ENCODE peak calls at places on chromosome 19, in four cellular contexts. F is left ventricle myocardium inferior; X is RWPE2; Y is naive thymus-derived CD4-positive, alpha-beta T cell. K is an unnamed sample.

GRCh38 chr19:51710163-51710562 is 13.6 kb downstream of the HAS1 start:
- DNase-seq in Y (no peak), X (no peak), F (no peak), K (no peak)

GRCh38 chr19:16876904-16877361 is 11.9 kb upstream of the F2RL3 start:
- DNase-seq in X (no peak), F (no peak), Y (no peak), K (no peak)

GRCh38 chr19:38429055-38429810 is 3.2 kb upstream of the RASGRP4 start:
- DNase-seq in X (no peak), F (no peak), Y (no peak), K (no peak)

GRCh38 chr19:47755065-47755761 is 9.9 kb downstream of the NOP53 start:
- DNase-seq in X (no peak), Y (no peak), F (no peak), K (peak; percentile 55)

GRCh38 chr19:46841458-46842083 is 9.1 kb downstream of the AP2S1 start:
- DNase-seq in Y (no peak), X (peak; percentile 79), F (peak; percentile 77), K (peak; percentile 69)

GRCh38 chr19:48878219-48879024 is 6.2 kb downstream of the PPP1R15A start:
- DNase-seq in Y (no peak), F (no peak), X (no peak), K (no peak)

GRCh38 chr19:53511933-53512374 is 26.0 kb upstream of the ZNF331 start:
- DNase-seq in F (peak; percentile 40), X (no peak), Y (peak; percentile 35), K (peak; percentile 38)

GRCh38 chr19:9171393-9171991 is 7.3 kb upstream of the OR7D2 start:
- DNase-seq in F (no peak), Y (no peak), X (no peak), K (no peak)

GRCh38 chr19:14954071-14954655 is 12.9 kb downstream of the OR7C2 start:
- DNase-seq in X (peak; percentile 64), F (no peak), Y (no peak), K (no peak)

GRCh38 chr19:28843771-28844492 is 369.0 kb downstream of the UQCRFS1 start:
- DNase-seq in X (no peak), F (no peak), Y (no peak), K (no peak)

GRCh38 chr19:13748169-13748884 is 16.0 kb upstream of the MRI1 start:
- DNase-seq in Y (no peak), X (no peak), F (no peak), K (no peak)

GRCh38 chr19:14135985-14136508 is 342 bp downstream of the ASF1B start:
- DNase-seq in F (no peak), X (no peak), Y (no peak), K (no peak)

GRCh38 chr19:49812452-49812996 is 568 bp downstream of the FUZ start:
- DNase-seq in X (no peak), Y (no peak), F (no peak), K (no peak)

GRCh38 chr19:19459707-19460251 is 54.3 kb downstream of the GATAD2A start:
- DNase-seq in Y (peak; percentile 66), X (no peak), F (peak; percentile 46), K (no peak)

GRCh38 chr19:28213476-28214082 is 999.4 kb downstream of the UQCRFS1 start:
- DNase-seq in X (no peak), Y (no peak), F (no peak), K (no peak)

GRCh38 chr19:41586064-41586463 is 10.1 kb downstream of the CEACAM21 start:
- DNase-seq in X (no peak), F (no peak), Y (no peak), K (no peak)

GRCh38 chr19:40740747-40741146 is 9.5 kb downstream of the ACTMAP start:
- DNase-seq in Y (no peak), F (peak; percentile 52), X (no peak), K (no peak)

GRCh38 chr19:21023901-21024300 is 3.4 kb downstream of the ZNF430 start:
- DNase-seq in Y (no peak), X (no peak), F (no peak), K (no peak)

GRCh38 chr19:28705008-28705407 is 507.9 kb downstream of the UQCRFS1 start:
- DNase-seq in F (no peak), Y (no peak), X (no peak), K (no peak)

GRCh38 chr19:56076413-56076998 is 44.6 kb downstream of the ZNF787 start:
- DNase-seq in X (no peak), F (no peak), Y (peak; percentile 19), K (peak; percentile 38)

GRCh38 chr19:42455621-42456081 is 12.9 kb upstream of the CXCL17 start:
- DNase-seq in F (no peak), X (peak; percentile 76), Y (no peak), K (no peak)

GRCh38 chr19:37160153-37160552 is 12.3 kb downstream of the ZNF585A start:
- DNase-seq in X (no peak), F (no peak), Y (no peak), K (no peak)
- H3K27ac ChIP-seq in X (no peak overlapping the region), F (no peak overlapping the region), Y (no peak overlapping the region), K (no peak overlapping the region)

DNA sequence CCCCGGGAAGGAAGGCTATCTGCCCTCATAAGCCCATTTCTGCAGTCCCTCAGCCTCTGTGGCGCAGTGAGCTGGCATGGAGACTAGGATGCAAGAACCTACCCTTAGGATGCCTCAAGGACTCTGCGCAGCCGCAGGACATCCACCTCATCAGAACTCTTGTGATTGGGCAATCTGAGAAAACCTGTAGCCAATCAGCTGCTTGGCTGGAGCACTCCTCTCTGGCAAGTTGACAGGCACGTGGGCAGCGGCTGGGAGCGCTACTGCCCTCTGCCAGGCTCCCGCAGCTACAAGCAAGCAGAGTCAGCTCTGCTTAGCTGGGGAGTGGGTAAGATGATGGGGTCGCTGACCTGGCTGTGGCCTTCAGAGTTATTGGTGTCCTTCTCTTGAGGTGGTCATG is 1.5 kb upstream of the ECSIT start:
- DNase-seq in Y (no peak), F (peak; percentile 77), X (no peak), K (peak; percentile 88)
- H3K4me3 ChIP-seq in Y (no peak overlapping the region), F (no peak overlapping the region), X (no peak overlapping the region), K (no peak overlapping the region)

DNA sequence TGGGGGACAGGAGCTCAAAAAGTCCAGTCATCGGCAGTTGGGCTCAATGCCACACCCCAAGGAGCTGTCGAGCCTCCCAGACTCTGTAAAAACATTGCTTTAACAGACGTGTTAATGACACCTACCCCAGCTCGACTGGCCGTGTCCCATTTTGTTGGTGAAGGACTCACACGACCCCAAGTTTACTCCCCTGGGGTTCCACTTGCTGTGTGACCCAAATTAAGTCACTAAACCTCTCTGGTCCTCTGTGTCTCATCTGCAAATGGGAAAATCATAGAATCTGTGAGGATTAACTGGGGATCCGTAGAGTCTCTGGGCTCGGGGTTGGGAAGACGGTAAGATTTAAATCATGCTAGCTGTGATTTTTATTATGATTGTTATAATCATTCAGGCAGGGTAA is 7.1 kb downstream of the GNA15 start:
- DNase-seq in Y (no peak), F (no peak), X (no peak), K (no peak)
- H3K27ac ChIP-seq in Y (no peak overlapping the region), F (peak overlapping the region; percentile 73), X (peak overlapping the region; percentile 97), K (no peak overlapping the region)

GRCh38 chr19:45448425-45448756 is 19.4 kb upstream of the FOSB start:
- DNase-seq in Y (no peak), F (no peak), X (no peak), K (no peak)

GRCh38 chr19:45448887-45449299 is 18.9 kb upstream of the FOSB start:
- DNase-seq in F (no peak), X (peak; percentile 89), Y (no peak), K (no peak)

GRCh38 chr19:45450042-45450380 is 17.8 kb upstream of the FOSB start:
- DNase-seq in Y (no peak), F (no peak), X (no peak), K (no peak)

GRCh38 chr19:45451181-45451849 is 16.5 kb upstream of the FOSB start:
- DNase-seq in X (no peak), F (no peak), Y (peak; percentile 74), K (no peak)

DNA sequence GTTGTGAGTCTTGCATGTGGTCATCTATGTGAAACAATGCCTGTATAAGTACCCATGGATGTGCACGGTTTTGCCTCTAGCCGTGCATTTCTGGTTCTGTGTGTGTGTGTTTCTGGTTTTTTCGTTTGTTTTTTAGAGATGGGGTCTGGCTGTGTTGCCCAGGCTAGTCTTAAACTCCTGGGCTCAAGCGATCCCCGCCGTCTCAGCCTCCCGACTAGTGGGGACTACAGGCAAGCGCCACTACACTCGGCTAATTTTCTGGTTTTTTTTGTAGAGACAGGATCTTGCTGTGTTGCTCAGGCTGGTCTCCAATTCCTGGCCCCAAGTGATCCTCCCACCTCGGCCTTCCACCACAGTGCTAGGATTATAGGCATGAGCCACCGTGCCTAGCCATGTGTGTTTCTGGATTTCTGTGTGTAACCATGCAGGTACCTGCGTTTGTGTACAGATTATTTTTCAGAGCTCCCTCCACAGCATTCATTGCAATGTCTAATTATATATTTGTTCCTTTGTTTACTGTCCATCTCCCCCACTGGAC is 15.9 kb upstream of the FOSB start:
- DNase-seq in Y (no peak), X (no peak), F (no peak), K (no peak)
- H3K4me3 ChIP-seq in Y (peak overlapping the region; percentile 70), X (no peak overlapping the region), F (no peak overlapping the region), K (no peak overlapping the region)

GRCh38 chr19:45784096-45784495 is 1.8 kb upstream of the DMPK start:
- DNase-seq in Y (no peak), F (no peak), X (no peak), K (no peak)
- H3K27ac ChIP-seq in Y (no peak overlapping the region), F (peak overlapping the region; percentile 94), X (peak overlapping the region; percentile 82), K (no peak overlapping the region)